ENCODE peak calls at places on chromosomes 1 and 21, in ten cellular contexts. L, G, F, M, B, I, Z, P, K and T are unnamed samples.

GRCh38 chr1:154466879-154467767 is 34.9 kb upstream of the TDRD10 start:
- DNase-seq in K (no peak), I (no peak), B (no peak), P (no peak), G (no peak), L (no peak), F (no peak), Z (no peak), M (no peak), T (no peak)

GRCh38 chr1:202143768-202144509 is 598 bp downstream of the ARL8A start:
- DNase-seq in I (no peak), P (no peak), K (peak), Z (no peak), L (no peak), B (no peak), F (no peak), M (no peak), G (peak), T (no peak)

GRCh38 chr1:228488107-228488817 is 1.1 kb downstream of the RNF187 start:
- DNase-seq in I (no peak), M (no peak), Z (no peak), G (no peak), L (no peak), P (no peak), K (no peak), B (no peak), F (no peak), T (no peak)

GRCh38 chr1:184022651-184023050 is 14.9 kb downstream of the COLGALT2 start:
- DNase-seq in B (no peak), P (no peak), F (no peak), I (no peak), G (no peak), K (peak), M (no peak), Z (no peak), L (peak), T (no peak)

GRCh38 chr1:244046907-244047738 is 4.0 kb upstream of the ZBTB18 start:
- DNase-seq in P (no peak), K (peak), Z (no peak), I (peak), G (no peak), L (peak), B (no peak), F (no peak), M (peak), T (no peak)

GRCh38 chr1:44628962-44629756 is 45.1 kb downstream of the TMEM53 start:
- DNase-seq in F (no peak), M (peak), I (peak), K (peak), P (no peak), G (no peak), Z (no peak), L (peak), B (no peak), T (no peak)

GRCh38 chr1:41719128-41719527 is 199.6 kb downstream of the HIVEP3 start:
- DNase-seq in G (no peak), F (no peak), B (no peak), Z (no peak), K (no peak), I (no peak), M (no peak), L (no peak), P (no peak), T (no peak)

GRCh38 chr1:89213347-89213746 is 14.6 kb upstream of the GBP4 start:
- DNase-seq in F (no peak), I (no peak), L (no peak), G (no peak), M (no peak), B (no peak), Z (no peak), P (no peak), K (no peak), T (no peak)

GRCh38 chr21:38839683-38840286 is 34.1 kb downstream of the ETS2 start:
- DNase-seq in K (peak), I (peak), M (peak), F (no peak), G (no peak), Z (no peak), L (peak), P (no peak), B (no peak), T (no peak)

GRCh38 chr1:70745199-70745598 is 302.4 kb downstream of the PTGER3 start:
- DNase-seq in K (no peak), Z (no peak), F (no peak), B (no peak), L (peak), G (no peak), P (no peak), I (no peak), M (peak), T (peak)

GRCh38 chr1:156291226-156292061 is 4.0 kb downstream of the GLMP start:
- DNase-seq in K (peak), P (no peak), L (peak), F (no peak), I (peak), M (peak), B (peak), G (no peak), Z (no peak), T (no peak)

GRCh38 chr1:168920456-168921094 is 185.9 kb upstream of the ATP1B1 start:
- DNase-seq in B (no peak), M (peak), K (peak), Z (no peak), I (peak), P (no peak), L (peak), F (no peak), G (no peak), T (no peak)

GRCh38 chr1:145701306-145701862 is 5.8 kb downstream of the PDZK1 start:
- DNase-seq in K (no peak), I (no peak), M (no peak), P (no peak), G (no peak), B (no peak), Z (no peak), L (no peak), F (no peak), T (no peak)

GRCh38 chr1:37255111-37255795 is 219.1 kb upstream of the ZC3H12A start:
- DNase-seq in Z (no peak), M (peak), P (no peak), G (no peak), I (peak), K (peak), F (no peak), B (no peak), L (no peak), T (peak)

GRCh38 chr1:24918995-24919605 is 11.0 kb downstream of the RUNX3 start:
- DNase-seq in I (no peak), K (no peak), L (no peak), P (no peak), G (no peak), Z (no peak), B (no peak), M (no peak), F (no peak), T (no peak)

GRCh38 chr1:196661345-196661744 is 9.5 kb downstream of the CFH start:
- DNase-seq in K (no peak), I (no peak), F (no peak), M (no peak), Z (no peak), L (no peak), P (no peak), B (no peak), G (no peak), T (no peak)

GRCh38 chr1:22635436-22635835 is 992 bp upstream of the C1QA start:
- DNase-seq in I (no peak), M (no peak), P (no peak), K (no peak), L (no peak), B (no peak), G (no peak), Z (no peak), F (no peak), T (no peak)

GRCh38 chr1:39926343-39926769 is 24.6 kb upstream of the MYCL start:
- DNase-seq in Z (no peak), L (no peak), K (peak), I (peak), F (no peak), P (no peak), M (no peak), B (no peak), G (peak), T (no peak)